ENCODE peak calls at places on chromosome 10, in four cellular contexts. G is hepatic stellate cell, U is fibroblast of mammary gland, L is amniotic epithelial cell. N is an unnamed sample.

GRCh38 chr10:72702868-72703581 is 11.1 kb downstream of the MCU start:
- DNase-seq in G (peak; percentile 41), U (peak; percentile 61), L (peak; percentile 80), N (no peak)

GRCh38 chr10:104333728-104334373 is 4.4 kb downstream of the ITPRIP start:
- DNase-seq in L (no peak), G (no peak), U (peak; percentile 37), N (peak; percentile 58)

GRCh38 chr10:118045842-118046490 is 775 bp downstream of the RAB11FIP2 start:
- DNase-seq in G (peak; percentile 24), U (peak; percentile 68), L (peak; percentile 23), N (peak; percentile 68)

GRCh38 chr10:129057856-129058663 is 409.0 kb upstream of the MGMT start:
- DNase-seq in U (no peak), L (no peak), G (no peak), N (no peak)

GRCh38 chr10:86292462-86293322 is 73.9 kb downstream of the GRID1 start:
- DNase-seq in L (no peak), U (no peak), G (no peak), N (peak; percentile 30)

GRCh38 chr10:96337106-96337505 is 21.7 kb downstream of the OPALIN start:
- DNase-seq in G (no peak), L (no peak), U (no peak), N (no peak)

GRCh38 chr10:117543245-117543998 is 876 bp downstream of the EMX2 start:
- DNase-seq in U (no peak), L (no peak), G (no peak), N (no peak)

GRCh38 chr10:132944510-132944909 is 2.1 kb upstream of the CFAP46 start:
- DNase-seq in G (no peak), U (no peak), L (no peak), N (no peak)

GRCh38 chr10:50679149-50679548 is 55.4 kb upstream of the SGMS1 start:
- DNase-seq in L (no peak), U (no peak), G (no peak), N (no peak)

GRCh38 chr10:17239671-17240460 is 11.8 kb downstream of the VIM start:
- DNase-seq in U (no peak), L (no peak), G (no peak), N (no peak)

GRCh38 chr10:48684792-48685651 is at the start of gene WDFY4:
- DNase-seq in U (no peak), G (no peak), L (no peak), N (peak; percentile 60)

GRCh38 chr10:83083866-83084265 is 1055.4 kb upstream of the GHITM start:
- DNase-seq in U (no peak), L (no peak), G (no peak), N (no peak)

GRCh38 chr10:61897671-61898434 is 3.6 kb upstream of the ARID5B start:
- DNase-seq in U (peak; percentile 57), L (peak; percentile 73), G (peak; percentile 50), N (peak; percentile 80)

GRCh38 chr10:31129261-31129660 is 97.6 kb upstream of the ZNF438 start:
- DNase-seq in G (peak; percentile 44), U (peak; percentile 99), L (peak; percentile 95), N (peak; percentile 72)

GRCh38 chr10:21527634-21528451 is 2.4 kb upstream of the SKIDA1 start:
- DNase-seq in G (no peak), L (peak; percentile 59), U (peak; percentile 58), N (no peak)

GRCh38 chr10:16521311-16522016 is at the start of gene C1QL3:
- DNase-seq in G (no peak), L (peak; percentile 30), U (peak; percentile 24), N (no peak)